ENCODE peak calls at places on chromosome X, in four cellular contexts. Y, X, N and W are unnamed samples.

GRCh38 chrX:139026406-139027200 is 315.1 kb upstream of the FGF13 start:
- DNase-seq in Y (no peak), X (no peak), N (no peak), W (no peak)

GRCh38 chrX:120022763-120023162 is 54.7 kb downstream of the RHOXF2B start:
- DNase-seq in Y (no peak), N (no peak), X (no peak), W (no peak)

GRCh38 chrX:125131146-125131545 is 188.5 kb upstream of the TEX13C start:
- DNase-seq in X (no peak), N (no peak), Y (no peak), W (no peak)

GRCh38 chrX:65463550-65463949 is 71.0 kb downstream of the LAS1L start:
- DNase-seq in N (no peak), Y (no peak), X (no peak), W (no peak)

GRCh38 chrX:103215037-103215767 is at the start of gene BEX4:
- DNase-seq in X (peak; percentile 84), Y (peak; percentile 58), N (peak; percentile 84), W (peak; percentile 89)

GRCh38 chrX:39163585-39163984 is 362.3 kb downstream of the MID1IP1 start:
- DNase-seq in X (no peak), N (no peak), Y (no peak), W (no peak)

GRCh38 chrX:105424729-105425128 is 204.2 kb upstream of the TEX13A start:
- DNase-seq in Y (no peak), X (no peak), N (no peak), W (no peak)

GRCh38 chrX:12319012-12319519 is 180.8 kb downstream of the FRMPD4 start:
- DNase-seq in Y (no peak), X (no peak), N (no peak), W (no peak)

GRCh38 chrX:9682456-9682855 is 83.2 kb downstream of the GPR143 start:
- DNase-seq in X (peak; percentile 43), N (no peak), Y (no peak), W (no peak)

GRCh38 chrX:40278340-40279090 is 180.8 kb upstream of the BCOR start:
- DNase-seq in N (no peak), X (no peak), Y (no peak), W (no peak)

GRCh38 chrX:3271485-3272186 is 74.8 kb downstream of the MXRA5 start:
- DNase-seq in X (no peak), Y (no peak), N (no peak), W (no peak)

GRCh38 chrX:121254336-121254735 is 206.9 kb downstream of the GLUD2 start:
- DNase-seq in Y (no peak), X (no peak), N (no peak), W (no peak)

GRCh38 chrX:78378476-78379115 is 51.2 kb upstream of the CYSLTR1 start:
- DNase-seq in X (no peak), Y (no peak), N (no peak), W (no peak)

GRCh38 chrX:38561126-38561868 is at the start of gene TSPAN7:
- DNase-seq in N (peak; percentile 86), X (peak; percentile 75), Y (peak; percentile 53), W (peak; percentile 75)

GRCh38 chrX:101682723-101683122 is 23.1 kb upstream of the ARMCX2 start:
- DNase-seq in N (no peak), X (no peak), Y (no peak), W (no peak)
- TF ChIP-seq POLR2A in N (no peak), X (no peak), Y (no peak), W (no peak)

GRCh38 chrX:68363984-68364383 is 69.3 kb downstream of the OPHN1 start:
- DNase-seq in N (no peak), Y (no peak), X (no peak), W (no peak)

GRCh38 chrX:68369559-68369958 is 63.7 kb downstream of the OPHN1 start:
- DNase-seq in Y (no peak), X (no peak), N (no peak), W (no peak)

GRCh38 chrX:68365356-68365755 is 67.9 kb downstream of the OPHN1 start:
- DNase-seq in N (no peak), Y (no peak), X (no peak), W (no peak)
- TF ChIP-seq EP300 in N (no peak), Y (no peak), X (no peak), W (no peak)

GRCh38 chrX:71283409-71284143 is at the start of gene NONO:
- DNase-seq in X (peak; percentile 70), N (peak; percentile 83), Y (peak; percentile 62), W (peak; percentile 83)
- TF ChIP-seq POLR2A in X (peak; percentile 75), N (peak; percentile 27), Y (peak; percentile 75), W (peak; percentile 67)

GRCh38 chrX:5991393-5991792 is 237.3 kb downstream of the NLGN4X start:
- DNase-seq in X (no peak), Y (no peak), N (no peak), W (no peak)
- TF ChIP-seq EP300 in X (no peak), Y (no peak), N (no peak), W (no peak)

GRCh38 chrX:49171752-49172279 is at the start of gene PLP2:
- DNase-seq in X (peak; percentile 48), N (peak; percentile 58), Y (no peak), W (peak; percentile 78)
- TF ChIP-seq POLR2A in X (no peak), N (no peak), Y (peak; percentile 35), W (no peak)